ENCODE peak calls at places on chromosomes 3 and 15, in four cellular contexts. K is endodermal cell, L is PC-3, Z is GM06990. A is an unnamed sample.

GRCh38 chr3:139561959-139562676 is 22.6 kb upstream of the RBP1 start:
- DNase-seq in K (peak), L (peak), Z (no peak), A (peak)

GRCh38 chr3:140242818-140243276 is 307.9 kb downstream of the CLSTN2 start:
- DNase-seq in L (no peak), Z (no peak), K (no peak), A (no peak)

GRCh38 chr3:123180791-123181190 is 21.0 kb upstream of the SEC22A start:
- DNase-seq in K (no peak), L (no peak), Z (no peak), A (no peak)

GRCh38 chr3:135047061-135047460 is 252.0 kb downstream of the EPHB1 start:
- DNase-seq in K (peak), L (no peak), Z (no peak), A (no peak)

GRCh38 chr3:114216186-114216970 is 21.0 kb downstream of the ZNF80 start:
- DNase-seq in L (no peak), K (no peak), Z (no peak), A (no peak)

GRCh38 chr3:72306800-72307341 is 521.9 kb upstream of the PROK2 start:
- DNase-seq in K (peak), L (peak), Z (no peak), A (no peak)

GRCh38 chr3:136350132-136350531 is 100.0 kb downstream of the PCCB start:
- DNase-seq in Z (no peak), K (no peak), L (peak), A (no peak)

GRCh38 chr3:141382571-141382970 is 14.3 kb downstream of the ZBTB38 start:
- DNase-seq in L (no peak), K (no peak), Z (no peak), A (no peak)

GRCh38 chr3:23877324-23877980 is 39.3 kb downstream of the NKIRAS1 start:
- DNase-seq in L (peak), K (no peak), Z (no peak), A (no peak)

GRCh38 chr15:80182611-80183210 is 29.9 kb downstream of the FAH start:
- DNase-seq in Z (no peak), K (no peak), L (peak), A (no peak)

GRCh38 chr15:80183291-80183690 is 30.5 kb downstream of the FAH start:
- DNase-seq in K (no peak), L (no peak), Z (no peak), A (no peak)

GRCh38 chr15:80185152-80185551 is 32.4 kb downstream of the FAH start:
- DNase-seq in Z (no peak), L (no peak), K (no peak), A (no peak)

GRCh38 chr15:80186066-80186465 is 33.3 kb downstream of the FAH start:
- DNase-seq in K (no peak), Z (no peak), L (no peak), A (no peak)

GRCh38 chr15:80183886-80184285 is 31.1 kb downstream of the FAH start:
- DNase-seq in Z (no peak), L (peak), K (no peak), A (no peak)
- TF ChIP-seq CTCF in Z (peak), L (peak), K (peak), A (no peak)

GRCh38 chr3:195587406-195587805 is 3.7 kb upstream of the APOD start:
- DNase-seq in Z (no peak), L (no peak), K (no peak), A (no peak)

GRCh38 chr3:195587824-195588223 is 4.1 kb upstream of the APOD start:
- DNase-seq in K (no peak), Z (no peak), L (no peak), A (no peak)

GRCh38 chr3:195582947-195583346 is 793 bp downstream of the APOD start:
- DNase-seq in L (no peak), Z (no peak), K (peak), A (no peak)

GRCh38 chr3:195583831-195584542 is at the start of gene APOD:
- DNase-seq in Z (no peak), K (no peak), L (peak), A (no peak)

GRCh38 chr3:195584543-195584870 is 767 bp upstream of the APOD start:
- DNase-seq in Z (no peak), L (no peak), K (no peak), A (no peak)
- TF ChIP-seq CTCF in Z (no peak), L (no peak), K (no peak), A (no peak)

GRCh38 chr15:67906382-67906781 is 66.5 kb upstream of the RNU6-1 start:
- DNase-seq in Z (no peak), K (peak), L (peak), A (no peak)
- TF ChIP-seq CTCF in Z (peak), K (peak), L (peak), A (no peak)

GRCh38 chr3:182621435-182622240 is 171.7 kb upstream of the ATP11B start:
- DNase-seq in K (no peak), L (peak), Z (no peak), A (no peak)
- TF ChIP-seq CTCF in K (peak), L (peak), Z (peak), A (peak)

GRCh38 chr15:55514414-55514850 is 6.4 kb upstream of the DNAAF4 start:
- DNase-seq in K (no peak), Z (no peak), L (peak), A (no peak)

GRCh38 chr15:55515991-55516776 is 8.2 kb upstream of the DNAAF4 start:
- DNase-seq in Z (no peak), L (no peak), K (no peak), A (no peak)

GRCh38 chr15:55522741-55523450 is 14.9 kb upstream of the DNAAF4 start:
- DNase-seq in L (no peak), K (no peak), Z (no peak), A (no peak)

GRCh38 chr15:55518009-55518408 is 10.0 kb upstream of the DNAAF4 start:
- DNase-seq in Z (no peak), L (no peak), K (no peak), A (no peak)

DNA sequence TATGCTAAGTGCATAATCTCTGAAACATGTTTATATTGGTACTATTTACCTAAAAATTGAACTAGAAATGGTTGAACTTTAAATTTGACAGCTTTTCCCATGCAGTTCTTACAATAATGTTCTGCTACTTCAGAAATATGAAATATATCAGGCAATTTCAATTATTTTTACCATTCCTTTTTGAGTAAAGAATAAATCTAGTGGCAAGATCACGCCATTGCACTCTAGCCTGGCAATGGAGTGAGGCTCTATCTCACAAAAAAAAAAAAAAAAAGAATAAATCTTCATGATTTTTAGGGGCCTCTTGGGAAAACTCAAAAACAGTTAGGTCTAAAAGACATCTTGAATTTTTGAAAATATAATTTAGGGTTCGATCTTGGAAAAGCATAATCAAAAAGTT is 10.6 kb upstream of the DNAAF4 start:
- DNase-seq in K (no peak), L (no peak), Z (no peak), A (no peak)
- TF ChIP-seq CTCF in K (peak), L (peak), Z (no peak), A (no peak)

GRCh38 chr3:188855690-188856089 is 316.1 kb upstream of the TPRG1 start:
- DNase-seq in L (no peak), K (no peak), Z (no peak), A (no peak)

GRCh38 chr3:188860147-188860546 is 311.6 kb upstream of the TPRG1 start:
- DNase-seq in Z (no peak), L (peak), K (no peak), A (no peak)

GRCh38 chr3:188848947-188849346 is 322.8 kb upstream of the TPRG1 start:
- DNase-seq in K (no peak), L (no peak), Z (no peak), A (no peak)

GRCh38 chr3:188853896-188854295 is 317.9 kb upstream of the TPRG1 start:
- DNase-seq in L (no peak), Z (no peak), K (no peak), A (no peak)

DNA sequence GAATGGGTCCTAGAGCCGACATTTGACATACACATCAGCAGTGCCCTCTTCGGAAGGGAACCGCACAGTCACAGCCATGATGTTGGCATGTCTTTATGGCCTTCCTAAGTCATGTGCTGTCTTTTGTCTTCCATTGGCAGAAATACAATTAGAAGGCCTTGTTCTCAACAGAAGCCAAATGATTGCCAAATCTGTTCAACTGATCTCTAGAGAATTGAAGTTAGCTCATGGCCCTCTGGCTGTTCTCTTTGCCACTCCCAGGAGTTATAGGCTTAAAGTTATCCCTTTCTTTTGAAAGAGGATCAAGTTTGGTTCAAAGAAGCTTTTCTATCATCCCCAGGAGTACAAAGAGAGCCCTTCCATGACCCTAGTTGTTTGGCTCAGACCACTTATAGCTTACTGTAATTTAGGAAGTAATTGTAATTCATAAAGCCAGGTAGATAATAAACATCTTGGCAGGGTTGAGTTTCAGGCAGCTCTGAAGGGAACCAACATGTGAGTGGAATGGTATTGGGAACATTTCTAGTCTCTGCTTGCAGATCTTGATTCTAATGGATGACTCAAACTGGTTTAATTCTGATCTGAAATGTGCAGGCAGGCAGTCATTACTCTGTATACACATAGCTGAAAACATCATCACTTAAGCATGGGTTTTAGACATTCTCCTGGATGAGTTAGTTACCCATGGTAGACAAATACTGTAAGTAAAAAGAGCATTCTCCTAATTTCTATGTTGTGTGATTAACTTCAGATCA is 317.2 kb upstream of the TPRG1 start:
- DNase-seq in L (no peak), K (no peak), Z (no peak), A (no peak)
- TF ChIP-seq CTCF in L (no peak), K (no peak), Z (no peak), A (no peak)

GRCh38 chr3:4271834-4272233 is 31.3 kb upstream of the SETMAR start:
- DNase-seq in Z (no peak), L (peak), K (no peak), A (peak)
- TF ChIP-seq CTCF in Z (peak), L (peak), K (peak), A (peak)

DNA sequence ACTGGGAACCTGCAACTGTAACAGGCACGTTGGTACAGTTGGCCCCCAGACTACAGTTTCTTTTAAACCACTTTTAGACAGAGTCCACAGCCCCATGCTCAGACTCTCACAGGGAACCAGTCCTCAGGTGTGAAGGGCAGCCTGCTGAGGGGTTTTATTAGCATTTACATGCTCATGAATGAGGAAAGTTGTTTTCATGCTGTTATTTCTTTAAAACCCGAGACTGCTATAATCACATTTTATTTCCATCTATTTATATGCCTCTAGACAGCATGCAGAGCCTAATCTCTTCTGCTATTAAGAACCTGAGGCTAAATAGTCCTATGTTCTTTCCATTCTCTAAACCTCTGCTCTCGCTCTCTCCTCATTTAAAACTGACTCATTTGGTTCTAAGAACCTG is 26.3 kb upstream of the FSIP1 start:
- DNase-seq in K (peak), Z (no peak), L (no peak), A (no peak)
- TF ChIP-seq CTCF in K (no peak), Z (no peak), L (no peak), A (no peak)

GRCh38 chr15:90955911-90956310 is 1.2 kb downstream of the RCCD1 start:
- DNase-seq in L (peak), K (no peak), Z (peak), A (no peak)

GRCh38 chr15:90957105-90957790 is 2.6 kb downstream of the RCCD1 start:
- DNase-seq in Z (no peak), L (peak), K (peak), A (no peak)

GRCh38 chr15:90957791-90958190 is 3.1 kb downstream of the RCCD1 start:
- DNase-seq in Z (no peak), L (no peak), K (peak), A (no peak)

GRCh38 chr15:90954712-90955671 is at the start of gene RCCD1:
- DNase-seq in K (peak), Z (peak), L (peak), A (peak)

DNA sequence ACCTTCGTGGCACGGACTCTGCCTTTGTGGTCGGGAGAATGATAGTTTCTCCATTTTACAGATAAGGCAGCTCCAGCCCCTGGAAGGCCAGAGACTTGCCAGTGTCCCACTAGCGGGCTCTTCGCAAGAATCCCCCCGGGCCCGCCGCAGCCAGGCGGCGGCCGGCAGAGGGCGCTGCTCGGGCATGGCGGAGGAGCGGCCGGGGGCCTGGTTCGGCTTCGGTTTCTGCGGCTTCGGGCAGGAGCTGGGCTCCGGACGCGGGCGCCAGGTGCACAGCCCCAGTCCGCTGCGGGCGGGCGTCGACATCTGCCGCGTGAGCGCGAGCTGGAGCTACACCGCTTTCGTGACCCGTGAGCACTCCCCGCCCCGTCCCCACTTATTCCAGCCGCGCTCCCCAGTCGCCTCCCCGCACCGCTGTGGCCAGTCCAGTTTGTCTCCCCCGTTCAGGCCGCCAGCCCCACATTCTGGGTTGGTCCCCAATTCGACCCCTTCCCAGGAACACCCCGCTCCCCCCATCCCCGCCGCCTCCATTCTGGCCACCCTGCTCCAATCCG is 1.9 kb downstream of the RCCD1 start:
- DNase-seq in L (peak), K (peak), Z (peak), A (peak)
- TF ChIP-seq CTCF in L (peak), K (peak), Z (peak), A (peak)

DNA sequence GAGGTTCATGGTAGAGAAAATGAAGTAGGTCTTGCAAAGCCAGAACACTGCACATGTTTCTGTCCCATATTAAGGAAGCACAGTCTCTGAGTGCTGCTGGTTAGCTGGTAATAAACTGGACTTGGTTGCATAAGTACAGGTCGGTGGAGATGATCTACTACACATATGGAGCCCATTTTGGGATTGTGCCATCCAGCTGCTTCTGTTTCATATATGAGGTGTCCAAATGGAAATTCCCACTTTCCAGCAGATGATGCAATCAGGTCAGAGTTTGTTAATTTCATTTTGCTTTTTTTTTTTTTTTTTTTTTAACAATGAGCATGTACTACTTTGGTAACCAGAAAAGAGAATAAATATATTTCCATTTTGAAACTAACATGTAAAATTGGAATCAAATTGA is 122.6 kb downstream of the SATB1 start:
- DNase-seq in Z (no peak), L (peak), K (no peak), A (no peak)
- TF ChIP-seq CTCF in Z (no peak), L (no peak), K (no peak), A (no peak)

A was measured in GM10248.